ENCODE peak calls at places on chromosomes 1 and 21, in ten cellular contexts. One of them, this sample, is unnamed.

GRCh38 chr1:196577386-196577785 is 30.9 kb downstream of the KCNT2 start:
- DNase-seq in thoracic aorta: no peak
- DNase-seq in AG04450: no peak
- DNase-seq in pancreas: no peak
- DNase-seq in GM06990: no peak
- DNase-seq in foreskin fibroblast: no peak
- DNase-seq in IMR-90: no peak
- DNase-seq in GM10248: no peak
- DNase-seq in HFF-Myc: no peak
- DNase-seq in mesothelial cell of epicardium: no peak
- DNase-seq in this sample: no peak

GRCh38 chr1:43982798-43983197 is 3.8 kb downstream of the B4GALT2 start:
- DNase-seq in thoracic aorta: no peak
- DNase-seq in AG04450: no peak
- DNase-seq in pancreas: no peak
- DNase-seq in GM06990: no peak
- DNase-seq in foreskin fibroblast: no peak
- DNase-seq in IMR-90: no peak
- DNase-seq in GM10248: no peak
- DNase-seq in HFF-Myc: no peak
- DNase-seq in mesothelial cell of epicardium: no peak
- DNase-seq in this sample: no peak

GRCh38 chr1:244144053-244144452 is 93.0 kb downstream of the ZBTB18 start:
- DNase-seq in thoracic aorta: no peak
- DNase-seq in AG04450: no peak
- DNase-seq in pancreas: no peak
- DNase-seq in GM06990: no peak
- DNase-seq in foreskin fibroblast: no peak
- DNase-seq in IMR-90: no peak
- DNase-seq in GM10248: no peak
- DNase-seq in HFF-Myc: no peak
- DNase-seq in mesothelial cell of epicardium: no peak
- DNase-seq in this sample: no peak

GRCh38 chr1:197103295-197103694 is 36.2 kb upstream of the F13B start:
- DNase-seq in thoracic aorta: no peak
- DNase-seq in AG04450: peak; percentile 27
- DNase-seq in pancreas: no peak
- DNase-seq in GM06990: no peak
- DNase-seq in foreskin fibroblast: peak; percentile 45
- DNase-seq in IMR-90: peak; percentile 73
- DNase-seq in GM10248: no peak
- DNase-seq in HFF-Myc: no peak
- DNase-seq in mesothelial cell of epicardium: no peak
- DNase-seq in this sample: no peak

GRCh38 chr1:67536957-67537646 is 106.9 kb upstream of the SERBP1 start:
- DNase-seq in thoracic aorta: no peak
- DNase-seq in AG04450: no peak
- DNase-seq in pancreas: no peak
- DNase-seq in GM06990: no peak
- DNase-seq in foreskin fibroblast: peak; percentile 34
- DNase-seq in IMR-90: no peak
- DNase-seq in GM10248: no peak
- DNase-seq in HFF-Myc: no peak
- DNase-seq in mesothelial cell of epicardium: no peak
- DNase-seq in this sample: no peak

GRCh38 chr1:155004352-155005075 is 1.9 kb downstream of the ZBTB7B start:
- DNase-seq in thoracic aorta: no peak
- DNase-seq in AG04450: no peak
- DNase-seq in pancreas: no peak
- DNase-seq in GM06990: no peak
- DNase-seq in foreskin fibroblast: no peak
- DNase-seq in IMR-90: no peak
- DNase-seq in GM10248: no peak
- DNase-seq in HFF-Myc: no peak
- DNase-seq in mesothelial cell of epicardium: no peak
- DNase-seq in this sample: no peak

GRCh38 chr21:39125752-39126485 is 57.3 kb downstream of the PSMG1 start:
- DNase-seq in thoracic aorta: no peak
- DNase-seq in AG04450: peak; percentile 49
- DNase-seq in pancreas: no peak
- DNase-seq in GM06990: no peak
- DNase-seq in foreskin fibroblast: peak; percentile 80
- DNase-seq in IMR-90: peak; percentile 78
- DNase-seq in GM10248: peak; percentile 39
- DNase-seq in HFF-Myc: no peak
- DNase-seq in mesothelial cell of epicardium: no peak
- DNase-seq in this sample: no peak

GRCh38 chr1:58395355-58395754 is 151.2 kb downstream of the OMA1 start:
- DNase-seq in thoracic aorta: no peak
- DNase-seq in AG04450: peak; percentile 78
- DNase-seq in pancreas: no peak
- DNase-seq in GM06990: no peak
- DNase-seq in foreskin fibroblast: peak; percentile 93
- DNase-seq in IMR-90: peak; percentile 91
- DNase-seq in GM10248: no peak
- DNase-seq in HFF-Myc: peak; percentile 95
- DNase-seq in mesothelial cell of epicardium: no peak
- DNase-seq in this sample: no peak

GRCh38 chr1:26122988-26123973 is 11.7 kb downstream of the PDIK1L start:
- DNase-seq in thoracic aorta: no peak
- DNase-seq in AG04450: no peak
- DNase-seq in pancreas: no peak
- DNase-seq in GM06990: no peak
- DNase-seq in foreskin fibroblast: peak; percentile 76
- DNase-seq in IMR-90: peak; percentile 73
- DNase-seq in GM10248: no peak
- DNase-seq in HFF-Myc: no peak
- DNase-seq in mesothelial cell of epicardium: no peak
- DNase-seq in this sample: no peak

GRCh38 chr1:50747394-50747793 is 212.7 kb downstream of the FAF1 start:
- DNase-seq in thoracic aorta: no peak
- DNase-seq in AG04450: no peak
- DNase-seq in pancreas: no peak
- DNase-seq in GM06990: no peak
- DNase-seq in foreskin fibroblast: no peak
- DNase-seq in IMR-90: no peak
- DNase-seq in GM10248: no peak
- DNase-seq in HFF-Myc: no peak
- DNase-seq in mesothelial cell of epicardium: no peak
- DNase-seq in this sample: no peak

GRCh38 chr1:50750021-50750619 is 209.9 kb downstream of the FAF1 start:
- DNase-seq in thoracic aorta: no peak
- DNase-seq in AG04450: no peak
- DNase-seq in pancreas: no peak
- DNase-seq in GM06990: no peak
- DNase-seq in foreskin fibroblast: peak; percentile 62
- DNase-seq in IMR-90: peak; percentile 36
- DNase-seq in GM10248: no peak
- DNase-seq in HFF-Myc: peak; percentile 14
- DNase-seq in mesothelial cell of epicardium: no peak
- DNase-seq in this sample: no peak
- TF ChIP-seq CTCF in thoracic aorta: peak; percentile 30
- TF ChIP-seq CTCF in AG04450: peak; percentile 62
- TF ChIP-seq CTCF in pancreas: no peak
- TF ChIP-seq CTCF in GM06990: peak; percentile 29
- TF ChIP-seq CTCF in foreskin fibroblast: peak; percentile 52
- TF ChIP-seq CTCF in IMR-90: peak; percentile 53
- TF ChIP-seq CTCF in GM10248: peak; percentile 15
- TF ChIP-seq CTCF in HFF-Myc: peak; percentile 58
- TF ChIP-seq CTCF in mesothelial cell of epicardium: no peak
- TF ChIP-seq CTCF in this sample: no peak

GRCh38 chr1:231369282-231369681 is 31.2 kb downstream of the SPRTN start:
- DNase-seq in thoracic aorta: no peak
- DNase-seq in AG04450: no peak
- DNase-seq in pancreas: no peak
- DNase-seq in GM06990: no peak
- DNase-seq in foreskin fibroblast: no peak
- DNase-seq in IMR-90: no peak
- DNase-seq in GM10248: no peak
- DNase-seq in HFF-Myc: no peak
- DNase-seq in mesothelial cell of epicardium: no peak
- DNase-seq in this sample: no peak
- TF ChIP-seq CTCF in thoracic aorta: no peak
- TF ChIP-seq CTCF in AG04450: no peak
- TF ChIP-seq CTCF in pancreas: no peak
- TF ChIP-seq CTCF in GM06990: no peak
- TF ChIP-seq CTCF in foreskin fibroblast: no peak
- TF ChIP-seq CTCF in IMR-90: no peak
- TF ChIP-seq CTCF in GM10248: no peak
- TF ChIP-seq CTCF in HFF-Myc: no peak
- TF ChIP-seq CTCF in mesothelial cell of epicardium: no peak
- TF ChIP-seq CTCF in this sample: no peak

GRCh38 chr1:8652607-8653046 is 164.8 kb downstream of the RERE start:
- DNase-seq in thoracic aorta: no peak
- DNase-seq in AG04450: no peak
- DNase-seq in pancreas: no peak
- DNase-seq in GM06990: no peak
- DNase-seq in foreskin fibroblast: no peak
- DNase-seq in IMR-90: no peak
- DNase-seq in GM10248: no peak
- DNase-seq in HFF-Myc: no peak
- DNase-seq in mesothelial cell of epicardium: no peak
- DNase-seq in this sample: no peak

GRCh38 chr1:8653878-8654277 is 163.6 kb downstream of the RERE start:
- DNase-seq in thoracic aorta: no peak
- DNase-seq in AG04450: no peak
- DNase-seq in pancreas: no peak
- DNase-seq in GM06990: no peak
- DNase-seq in foreskin fibroblast: no peak
- DNase-seq in IMR-90: no peak
- DNase-seq in GM10248: no peak
- DNase-seq in HFF-Myc: no peak
- DNase-seq in mesothelial cell of epicardium: no peak
- DNase-seq in this sample: no peak

GRCh38 chr1:8651236-8651890 is 166.1 kb downstream of the RERE start:
- DNase-seq in thoracic aorta: no peak
- DNase-seq in AG04450: no peak
- DNase-seq in pancreas: no peak
- DNase-seq in GM06990: no peak
- DNase-seq in foreskin fibroblast: no peak
- DNase-seq in IMR-90: no peak
- DNase-seq in GM10248: no peak
- DNase-seq in HFF-Myc: no peak
- DNase-seq in mesothelial cell of epicardium: no peak
- DNase-seq in this sample: no peak

GRCh38 chr1:8649875-8650274 is 167.6 kb downstream of the RERE start:
- DNase-seq in thoracic aorta: no peak
- DNase-seq in AG04450: no peak
- DNase-seq in pancreas: no peak
- DNase-seq in GM06990: no peak
- DNase-seq in foreskin fibroblast: no peak
- DNase-seq in IMR-90: no peak
- DNase-seq in GM10248: no peak
- DNase-seq in HFF-Myc: no peak
- DNase-seq in mesothelial cell of epicardium: no peak
- DNase-seq in this sample: no peak

DNA sequence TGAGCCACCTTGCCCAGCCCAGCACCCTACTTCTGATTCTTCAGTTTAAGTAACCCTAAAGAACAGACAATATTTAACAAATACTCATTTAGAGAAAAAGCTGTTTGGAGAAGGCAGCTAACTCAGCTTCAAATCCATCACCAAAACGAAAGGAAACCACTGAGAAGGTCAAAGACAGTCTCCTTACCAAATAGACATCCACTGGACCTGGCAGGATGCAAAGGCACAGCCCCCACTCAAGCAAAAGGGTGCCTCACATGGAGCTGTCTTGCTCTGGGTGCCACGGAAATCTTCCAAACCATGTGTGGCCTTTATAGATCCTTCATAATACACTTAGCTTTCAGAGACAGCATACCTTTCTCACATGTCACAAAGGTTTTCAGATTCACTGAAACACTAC is 165.5 kb downstream of the RERE start:
- DNase-seq in thoracic aorta: no peak
- DNase-seq in AG04450: no peak
- DNase-seq in pancreas: no peak
- DNase-seq in GM06990: no peak
- DNase-seq in foreskin fibroblast: no peak
- DNase-seq in IMR-90: no peak
- DNase-seq in GM10248: no peak
- DNase-seq in HFF-Myc: no peak
- DNase-seq in mesothelial cell of epicardium: no peak
- DNase-seq in this sample: no peak
- TF ChIP-seq CTCF in thoracic aorta: no peak
- TF ChIP-seq CTCF in AG04450: no peak
- TF ChIP-seq CTCF in pancreas: no peak
- TF ChIP-seq CTCF in GM06990: no peak
- TF ChIP-seq CTCF in foreskin fibroblast: no peak
- TF ChIP-seq CTCF in IMR-90: no peak
- TF ChIP-seq CTCF in GM10248: no peak
- TF ChIP-seq CTCF in HFF-Myc: no peak
- TF ChIP-seq CTCF in mesothelial cell of epicardium: no peak
- TF ChIP-seq CTCF in this sample: no peak

GRCh38 chr1:93749487-93749886 is 67.8 kb upstream of the BCAR3 start:
- DNase-seq in thoracic aorta: no peak
- DNase-seq in AG04450: no peak
- DNase-seq in pancreas: no peak
- DNase-seq in GM06990: peak; percentile 57
- DNase-seq in foreskin fibroblast: no peak
- DNase-seq in IMR-90: no peak
- DNase-seq in GM10248: no peak
- DNase-seq in HFF-Myc: no peak
- DNase-seq in mesothelial cell of epicardium: no peak
- DNase-seq in this sample: no peak

GRCh38 chr1:93750946-93751345 is 69.3 kb upstream of the BCAR3 start:
- DNase-seq in thoracic aorta: no peak
- DNase-seq in AG04450: no peak
- DNase-seq in pancreas: no peak
- DNase-seq in GM06990: no peak
- DNase-seq in foreskin fibroblast: no peak
- DNase-seq in IMR-90: no peak
- DNase-seq in GM10248: peak; percentile 24
- DNase-seq in HFF-Myc: no peak
- DNase-seq in mesothelial cell of epicardium: no peak
- DNase-seq in this sample: no peak

GRCh38 chr1:93746423-93746822 is 64.8 kb upstream of the BCAR3 start:
- DNase-seq in thoracic aorta: no peak
- DNase-seq in AG04450: no peak
- DNase-seq in pancreas: no peak
- DNase-seq in GM06990: no peak
- DNase-seq in foreskin fibroblast: no peak
- DNase-seq in IMR-90: no peak
- DNase-seq in GM10248: no peak
- DNase-seq in HFF-Myc: no peak
- DNase-seq in mesothelial cell of epicardium: no peak
- DNase-seq in this sample: no peak

GRCh38 chr1:93751391-93752250 is 70.0 kb upstream of the BCAR3 start:
- DNase-seq in thoracic aorta: no peak
- DNase-seq in AG04450: no peak
- DNase-seq in pancreas: no peak
- DNase-seq in GM06990: no peak
- DNase-seq in foreskin fibroblast: no peak
- DNase-seq in IMR-90: no peak
- DNase-seq in GM10248: no peak
- DNase-seq in HFF-Myc: no peak
- DNase-seq in mesothelial cell of epicardium: no peak
- DNase-seq in this sample: no peak

DNA sequence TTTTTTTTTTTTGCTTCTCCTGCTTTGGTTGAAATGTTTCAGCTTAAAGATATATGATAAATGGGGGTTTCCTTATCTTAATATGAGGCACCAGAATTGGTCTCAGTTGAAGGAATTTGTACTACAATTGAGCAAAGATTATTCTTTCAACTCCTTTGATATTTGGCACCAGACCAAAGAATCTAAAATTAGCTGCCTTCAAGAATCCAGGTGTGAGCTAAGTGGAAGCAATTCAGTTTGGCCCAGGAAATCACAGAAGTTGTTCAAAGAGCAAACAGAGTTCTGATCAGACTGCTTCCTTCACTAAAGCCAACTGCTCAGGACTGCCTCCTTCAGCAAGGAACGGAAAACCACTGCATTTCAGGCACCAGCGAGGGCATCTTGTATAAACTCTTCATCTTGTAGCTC is 68.3 kb upstream of the BCAR3 start:
- DNase-seq in thoracic aorta: no peak
- DNase-seq in AG04450: no peak
- DNase-seq in pancreas: no peak
- DNase-seq in GM06990: peak; percentile 48
- DNase-seq in foreskin fibroblast: peak; percentile 24
- DNase-seq in IMR-90: no peak
- DNase-seq in GM10248: peak; percentile 46
- DNase-seq in HFF-Myc: no peak
- DNase-seq in mesothelial cell of epicardium: no peak
- DNase-seq in this sample: no peak
- TF ChIP-seq CTCF in thoracic aorta: no peak
- TF ChIP-seq CTCF in AG04450: peak; percentile 30
- TF ChIP-seq CTCF in pancreas: no peak
- TF ChIP-seq CTCF in GM06990: peak; percentile 49
- TF ChIP-seq CTCF in foreskin fibroblast: no peak
- TF ChIP-seq CTCF in IMR-90: peak; percentile 13
- TF ChIP-seq CTCF in GM10248: no peak
- TF ChIP-seq CTCF in HFF-Myc: no peak
- TF ChIP-seq CTCF in mesothelial cell of epicardium: no peak
- TF ChIP-seq CTCF in this sample: no peak